ENCODE peak calls at places on chromosomes 16 and 17, in six cellular contexts. One of them, this sample, is unnamed.
A peak's percentile ranks its signal among the peaks of the same experiment; 100 is the strongest.

GRCh38 chr16:88784856-88785105 is 239 bp downstream of the PIEZO1 start:
- DNase-seq in Panc1: no peak
- DNase-seq in transverse colon: no peak
- DNase-seq in stomach: no peak
- DNase-seq in sigmoid colon: no peak
- DNase-seq in H1: no peak
- DNase-seq in this sample: no peak

GRCh38 chr17:6439951-6440350 is 4.3 kb upstream of the PIMREG start:
- DNase-seq in Panc1: no peak
- DNase-seq in transverse colon: no peak
- DNase-seq in stomach: no peak
- DNase-seq in sigmoid colon: no peak
- DNase-seq in H1: no peak
- DNase-seq in this sample: no peak

GRCh38 chr17:48799069-48799710 is 17.8 kb downstream of the TTLL6 start:
- DNase-seq in Panc1: no peak
- DNase-seq in transverse colon: no peak
- DNase-seq in stomach: no peak
- DNase-seq in sigmoid colon: no peak
- DNase-seq in H1: no peak
- DNase-seq in this sample: no peak

GRCh38 chr16:29675811-29676643 is 3.0 kb upstream of the QPRT start:
- DNase-seq in Panc1: peak; percentile 5
- DNase-seq in transverse colon: no peak
- DNase-seq in stomach: no peak
- DNase-seq in sigmoid colon: no peak
- DNase-seq in H1: no peak
- DNase-seq in this sample: no peak

GRCh38 chr17:81918762-81919545 is 978 bp upstream of the SIRT7 start:
- DNase-seq in Panc1: no peak
- DNase-seq in transverse colon: peak; percentile 85
- DNase-seq in stomach: peak; percentile 79
- DNase-seq in sigmoid colon: no peak
- DNase-seq in H1: no peak
- DNase-seq in this sample: peak; percentile 54

GRCh38 chr17:45302649-45303173 is 14.1 kb downstream of the MAP3K14 start:
- DNase-seq in Panc1: no peak
- DNase-seq in transverse colon: peak; percentile 60
- DNase-seq in stomach: no peak
- DNase-seq in sigmoid colon: no peak
- DNase-seq in H1: no peak
- DNase-seq in this sample: no peak

GRCh38 chr17:79707931-79708891 is 22.5 kb upstream of the ENPP7 start:
- DNase-seq in Panc1: peak; percentile 7
- DNase-seq in transverse colon: peak; percentile 54
- DNase-seq in stomach: peak; percentile 56
- DNase-seq in sigmoid colon: no peak
- DNase-seq in H1: no peak
- DNase-seq in this sample: peak; percentile 30

GRCh38 chr16:11792404-11793260 is 4.4 kb downstream of the ZC3H7A start:
- DNase-seq in Panc1: no peak
- DNase-seq in transverse colon: peak; percentile 69
- DNase-seq in stomach: peak; percentile 53
- DNase-seq in sigmoid colon: no peak
- DNase-seq in H1: no peak
- DNase-seq in this sample: peak; percentile 49

GRCh38 chr16:70573451-70574121 is 50.0 kb downstream of the SF3B3 start:
- DNase-seq in Panc1: no peak
- DNase-seq in transverse colon: no peak
- DNase-seq in stomach: no peak
- DNase-seq in sigmoid colon: peak; percentile 83
- DNase-seq in H1: no peak
- DNase-seq in this sample: peak; percentile 52

GRCh38 chr17:75501378-75502071 is 13.8 kb downstream of the CASKIN2 start:
- DNase-seq in Panc1: no peak
- DNase-seq in transverse colon: no peak
- DNase-seq in stomach: no peak
- DNase-seq in sigmoid colon: no peak
- DNase-seq in H1: no peak
- DNase-seq in this sample: no peak

GRCh38 chr17:37833237-37833859 is 88.5 kb upstream of the HNF1B start:
- DNase-seq in Panc1: no peak
- DNase-seq in transverse colon: peak; percentile 15
- DNase-seq in stomach: no peak
- DNase-seq in sigmoid colon: no peak
- DNase-seq in H1: no peak
- DNase-seq in this sample: no peak

GRCh38 chr16:14394834-14395233 is 235.2 kb downstream of the PARN start:
- DNase-seq in Panc1: no peak
- DNase-seq in transverse colon: no peak
- DNase-seq in stomach: no peak
- DNase-seq in sigmoid colon: no peak
- DNase-seq in H1: no peak
- DNase-seq in this sample: no peak

GRCh38 chr16:48165961-48166578 is 10.3 kb upstream of the ABCC12 start:
- DNase-seq in Panc1: no peak
- DNase-seq in transverse colon: no peak
- DNase-seq in stomach: no peak
- DNase-seq in sigmoid colon: no peak
- DNase-seq in H1: no peak
- DNase-seq in this sample: no peak

GRCh38 chr16:77993111-77993571 is 29.2 kb upstream of the CLEC3A start:
- DNase-seq in Panc1: no peak
- DNase-seq in transverse colon: no peak
- DNase-seq in stomach: no peak
- DNase-seq in sigmoid colon: no peak
- DNase-seq in H1: no peak
- DNase-seq in this sample: no peak

GRCh38 chr16:53865492-53865863 is 161.5 kb downstream of the FTO start:
- DNase-seq in Panc1: no peak
- DNase-seq in transverse colon: no peak
- DNase-seq in stomach: no peak
- DNase-seq in sigmoid colon: no peak
- DNase-seq in H1: peak; percentile 9
- DNase-seq in this sample: no peak

GRCh38 chr16:72426416-72426815 is 254.5 kb upstream of the PMFBP1 start:
- DNase-seq in Panc1: no peak
- DNase-seq in transverse colon: no peak
- DNase-seq in stomach: no peak
- DNase-seq in sigmoid colon: no peak
- DNase-seq in H1: no peak
- DNase-seq in this sample: no peak
- H3K27ac ChIP-seq in Panc1: no peak overlapping the region
- H3K27ac ChIP-seq in transverse colon: no peak overlapping the region
- H3K27ac ChIP-seq in stomach: no peak overlapping the region
- H3K27ac ChIP-seq in sigmoid colon: no peak overlapping the region
- H3K27ac ChIP-seq in H1: no peak overlapping the region
- H3K27ac ChIP-seq in this sample: no peak overlapping the region

DNA sequence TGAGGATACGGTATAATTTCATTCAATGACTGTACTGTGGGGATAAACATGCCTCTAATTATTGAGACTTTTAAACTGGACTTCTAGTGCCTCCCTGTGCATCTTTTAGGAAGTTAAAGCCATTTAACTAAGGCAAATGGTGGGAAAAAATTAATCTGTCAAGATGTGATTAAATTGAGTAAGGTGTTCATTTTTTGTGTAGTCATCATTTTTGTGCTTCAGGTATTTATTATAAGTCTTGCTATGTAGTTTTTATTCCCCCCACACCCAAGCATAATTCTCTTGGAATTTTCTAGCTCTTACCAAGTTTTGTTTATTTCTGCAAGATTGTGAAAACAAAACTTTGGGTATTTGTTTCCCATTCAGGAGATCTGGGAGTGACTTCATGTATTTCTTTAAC is 10.2 kb downstream of the TAF15 start:
- DNase-seq in Panc1: no peak
- DNase-seq in transverse colon: no peak
- DNase-seq in stomach: no peak
- DNase-seq in sigmoid colon: no peak
- DNase-seq in H1: no peak
- DNase-seq in this sample: no peak
- TF ChIP-seq CTCF in Panc1: no peak
- TF ChIP-seq CTCF in transverse colon: no peak
- TF ChIP-seq CTCF in stomach: no peak
- TF ChIP-seq CTCF in sigmoid colon: no peak
- TF ChIP-seq CTCF in H1: no peak
- TF ChIP-seq CTCF in this sample: no peak

GRCh38 chr17:72534265-72534664 is 413.4 kb downstream of the SOX9 start:
- DNase-seq in Panc1: no peak
- DNase-seq in transverse colon: no peak
- DNase-seq in stomach: no peak
- DNase-seq in sigmoid colon: no peak
- DNase-seq in H1: no peak
- DNase-seq in this sample: no peak
- TF ChIP-seq POLR2AphosphoS5 in Panc1: peak; percentile 0
- TF ChIP-seq POLR2AphosphoS5 in transverse colon: no peak
- TF ChIP-seq POLR2AphosphoS5 in stomach: no peak
- TF ChIP-seq POLR2AphosphoS5 in sigmoid colon: no peak
- TF ChIP-seq POLR2AphosphoS5 in H1: no peak
- TF ChIP-seq POLR2AphosphoS5 in this sample: no peak

GRCh38 chr17:1638624-1639300 is 6.8 kb downstream of the SCARF1 start:
- DNase-seq in Panc1: no peak
- DNase-seq in transverse colon: no peak
- DNase-seq in stomach: no peak
- DNase-seq in sigmoid colon: no peak
- DNase-seq in H1: no peak
- DNase-seq in this sample: no peak
- H3K27ac ChIP-seq in Panc1: no peak overlapping the region
- H3K27ac ChIP-seq in transverse colon: no peak overlapping the region
- H3K27ac ChIP-seq in stomach: no peak overlapping the region
- H3K27ac ChIP-seq in sigmoid colon: no peak overlapping the region
- H3K27ac ChIP-seq in H1: no peak overlapping the region
- H3K27ac ChIP-seq in this sample: no peak overlapping the region

GRCh38 chr16:4264546-4264945 is 8.3 kb downstream of the TFAP4 start:
- DNase-seq in Panc1: no peak
- DNase-seq in transverse colon: peak; percentile 17
- DNase-seq in stomach: no peak
- DNase-seq in sigmoid colon: no peak
- DNase-seq in H1: no peak
- DNase-seq in this sample: no peak

GRCh38 chr16:4261557-4262172 is 11.2 kb downstream of the TFAP4 start:
- DNase-seq in Panc1: no peak
- DNase-seq in transverse colon: peak; percentile 24
- DNase-seq in stomach: no peak
- DNase-seq in sigmoid colon: no peak
- DNase-seq in H1: no peak
- DNase-seq in this sample: no peak

GRCh38 chr16:4262303-4262835 is 10.5 kb downstream of the TFAP4 start:
- DNase-seq in Panc1: no peak
- DNase-seq in transverse colon: no peak
- DNase-seq in stomach: no peak
- DNase-seq in sigmoid colon: no peak
- DNase-seq in H1: no peak
- DNase-seq in this sample: no peak

GRCh38 chr16:4265676-4266075 is 7.1 kb downstream of the TFAP4 start:
- DNase-seq in Panc1: no peak
- DNase-seq in transverse colon: no peak
- DNase-seq in stomach: no peak
- DNase-seq in sigmoid colon: no peak
- DNase-seq in H1: no peak
- DNase-seq in this sample: no peak

GRCh38 chr16:4263504-4264436 is 9.1 kb downstream of the TFAP4 start:
- DNase-seq in Panc1: no peak
- DNase-seq in transverse colon: peak; percentile 66
- DNase-seq in stomach: peak; percentile 47
- DNase-seq in sigmoid colon: peak; percentile 96
- DNase-seq in H1: no peak
- DNase-seq in this sample: no peak
- TF ChIP-seq CTCF in Panc1: no peak
- TF ChIP-seq CTCF in transverse colon: no peak
- TF ChIP-seq CTCF in stomach: no peak
- TF ChIP-seq CTCF in sigmoid colon: no peak
- TF ChIP-seq CTCF in H1: no peak
- TF ChIP-seq CTCF in this sample: no peak

GRCh38 chr17:32536736-32537646 is 50.2 kb downstream of the CDK5R1 start:
- DNase-seq in Panc1: no peak
- DNase-seq in transverse colon: no peak
- DNase-seq in stomach: no peak
- DNase-seq in sigmoid colon: no peak
- DNase-seq in H1: no peak
- DNase-seq in this sample: no peak
- TF ChIP-seq POLR2AphosphoS5 in Panc1: no peak
- TF ChIP-seq POLR2AphosphoS5 in transverse colon: no peak
- TF ChIP-seq POLR2AphosphoS5 in stomach: no peak
- TF ChIP-seq POLR2AphosphoS5 in sigmoid colon: no peak
- TF ChIP-seq POLR2AphosphoS5 in H1: no peak
- TF ChIP-seq POLR2AphosphoS5 in this sample: no peak

GRCh38 chr17:59275618-59276017 is 55.3 kb downstream of the GDPD1 start:
- DNase-seq in Panc1: no peak
- DNase-seq in transverse colon: no peak
- DNase-seq in stomach: no peak
- DNase-seq in sigmoid colon: no peak
- DNase-seq in H1: no peak
- DNase-seq in this sample: no peak

GRCh38 chr17:59278401-59278800 is 53.1 kb upstream of the YPEL2 start:
- DNase-seq in Panc1: no peak
- DNase-seq in transverse colon: no peak
- DNase-seq in stomach: no peak
- DNase-seq in sigmoid colon: no peak
- DNase-seq in H1: no peak
- DNase-seq in this sample: no peak

GRCh38 chr17:59277031-59277430 is 54.4 kb upstream of the YPEL2 start:
- DNase-seq in Panc1: no peak
- DNase-seq in transverse colon: no peak
- DNase-seq in stomach: no peak
- DNase-seq in sigmoid colon: no peak
- DNase-seq in H1: no peak
- DNase-seq in this sample: no peak
- H3K27ac ChIP-seq in Panc1: no peak overlapping the region
- H3K27ac ChIP-seq in transverse colon: peak overlapping the region; percentile 43
- H3K27ac ChIP-seq in stomach: peak overlapping the region; percentile 30
- H3K27ac ChIP-seq in sigmoid colon: no peak overlapping the region
- H3K27ac ChIP-seq in H1: no peak overlapping the region
- H3K27ac ChIP-seq in this sample: no peak overlapping the region

DNA sequence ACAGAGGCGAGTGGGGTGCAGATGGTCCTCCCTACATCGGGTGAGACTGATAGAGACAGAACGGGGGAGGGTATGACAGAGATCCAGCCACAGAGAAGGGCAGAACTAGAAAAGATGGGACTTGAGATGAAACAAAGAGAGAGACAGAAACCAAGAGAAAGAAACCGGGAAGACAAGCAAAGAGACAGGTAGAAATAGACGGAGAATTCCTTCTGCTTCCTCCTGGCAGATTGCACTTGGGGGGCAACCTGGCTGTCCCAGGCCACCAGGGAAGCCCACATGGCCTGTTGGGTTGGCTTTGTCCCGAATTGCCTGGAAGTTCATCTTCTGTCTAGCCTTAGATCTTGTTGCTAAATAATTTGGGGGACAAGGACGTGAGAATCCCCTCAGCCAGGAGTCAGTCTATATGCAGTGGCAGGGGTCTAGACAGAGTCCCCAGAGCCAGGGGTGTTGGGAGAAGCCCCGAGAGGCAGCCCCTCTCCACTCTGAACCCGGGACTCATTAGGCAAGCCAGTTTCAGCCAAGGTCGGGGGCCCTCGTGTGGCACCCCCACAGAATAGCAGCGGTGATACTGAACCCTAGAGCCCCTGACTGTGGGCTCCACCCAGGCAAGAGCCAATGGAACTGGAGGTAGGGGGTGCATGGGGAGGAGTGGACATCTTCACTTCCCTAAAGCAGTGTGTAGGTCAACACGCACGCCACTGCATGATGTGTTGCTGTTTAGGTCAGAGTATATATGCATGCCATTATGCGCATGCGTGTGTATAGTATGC is 626 bp upstream of the TSPOAP1 start:
- DNase-seq in Panc1: no peak
- DNase-seq in transverse colon: peak; percentile 53
- DNase-seq in stomach: peak; percentile 37
- DNase-seq in sigmoid colon: no peak
- DNase-seq in H1: no peak
- DNase-seq in this sample: no peak
- TF ChIP-seq CTCF in Panc1: no peak
- TF ChIP-seq CTCF in transverse colon: no peak
- TF ChIP-seq CTCF in stomach: no peak
- TF ChIP-seq CTCF in sigmoid colon: no peak
- TF ChIP-seq CTCF in H1: peak; percentile 48
- TF ChIP-seq CTCF in this sample: no peak

This sample was measured in prostate gland.